ENCODE peak calls at places on chromosomes 13 and 19, in ten cellular contexts. K is K562, J is psoas muscle, G is breast epithelium, R is upper lobe of right lung, D is GM12864, Z is pancreas, X is dorsolateral prefrontal cortex, N is AG09309, I is AG04450. Q is an unnamed sample.

GRCh38 chr13:48393698-48394085 is 19.2 kb downstream of the LPAR6 start:
- DNase-seq in K (no peak), J (no peak), G (no peak), R (no peak), D (no peak), Z (no peak), X (no peak), N (no peak), I (no peak), Q (no peak)

GRCh38 chr19:6425732-6426686 is 1.4 kb upstream of the KHSRP start:
- DNase-seq in K (no peak), J (no peak), G (no peak), R (no peak), D (no peak), Z (no peak), X (no peak), N (no peak), I (no peak), Q (no peak)

GRCh38 chr13:112545866-112546265 is 42.1 kb downstream of the TUBGCP3 start:
- DNase-seq in K (no peak), J (no peak), G (no peak), R (no peak), D (no peak), Z (no peak), X (no peak), N (peak), I (peak), Q (peak)

GRCh38 chr19:30521937-30522336 is 149.8 kb downstream of the ZNF536 start:
- DNase-seq in K (no peak), J (no peak), G (no peak), R (no peak), D (no peak), Z (no peak), X (no peak), N (no peak), I (no peak), Q (no peak)

GRCh38 chr13:68697551-68697950 is 1410.1 kb upstream of the ATXN8OS start:
- DNase-seq in K (peak), J (no peak), G (no peak), R (no peak), D (no peak), Z (no peak), X (no peak), N (no peak), I (no peak), Q (no peak)

GRCh38 chr13:75704942-75705320 is 68.8 kb downstream of the LMO7 start:
- DNase-seq in K (no peak), J (no peak), G (peak), R (peak), D (no peak), Z (peak), X (no peak), N (no peak), I (no peak), Q (no peak)

GRCh38 chr19:10327793-10328192 is 5.5 kb downstream of the RAVER1 start:
- DNase-seq in K (no peak), J (no peak), G (no peak), R (no peak), D (no peak), Z (no peak), X (no peak), N (no peak), I (no peak), Q (no peak)

GRCh38 chr19:51327066-51327985 is 14.6 kb downstream of the VSIG10L start:
- DNase-seq in K (peak), J (no peak), G (no peak), R (peak), D (no peak), Z (no peak), X (no peak), N (no peak), I (no peak), Q (no peak)

GRCh38 chr13:27302643-27303262 is 32.1 kb downstream of the RASL11A start:
- DNase-seq in K (no peak), J (no peak), G (no peak), R (no peak), D (no peak), Z (no peak), X (no peak), N (no peak), I (no peak), Q (no peak)

GRCh38 chr13:22828081-22828480 is 352.7 kb upstream of the SGCG start:
- DNase-seq in K (no peak), J (no peak), G (no peak), R (no peak), D (no peak), Z (no peak), X (no peak), N (no peak), I (no peak), Q (no peak)

GRCh38 chr13:21925720-21926119 is 254.8 kb downstream of the FGF9 start:
- DNase-seq in K (no peak), J (no peak), G (no peak), R (no peak), D (no peak), Z (no peak), X (no peak), N (no peak), I (no peak), Q (no peak)

GRCh38 chr19:6730153-6730804 is 7.1 kb downstream of the GPR108 start:
- DNase-seq in K (peak), J (peak), G (no peak), R (peak), D (no peak), Z (peak), X (peak), N (no peak), I (no peak), Q (no peak)

GRCh38 chr19:56161534-56161933 is 14.3 kb upstream of the GALP start:
- DNase-seq in K (no peak), J (no peak), G (no peak), R (no peak), D (no peak), Z (no peak), X (no peak), N (no peak), I (no peak), Q (no peak)

GRCh38 chr19:7658219-7658686 is 10.6 kb upstream of the RETN start:
- DNase-seq in K (no peak), J (no peak), G (no peak), R (no peak), D (peak), Z (no peak), X (no peak), N (no peak), I (no peak), Q (no peak)

GRCh38 chr13:27928805-27929753 is 9.3 kb downstream of the PDX1 start:
- DNase-seq in K (no peak), J (no peak), G (no peak), R (no peak), D (no peak), Z (no peak), X (no peak), N (no peak), I (no peak), Q (no peak)

GRCh38 chr13:30616927-30617314 is 799 bp upstream of the USPL1 start:
- DNase-seq in K (peak), J (peak), G (peak), R (no peak), D (peak), Z (peak), X (peak), N (peak), I (peak), Q (peak)

GRCh38 chr13:112146073-112146360 is 79.1 kb downstream of the SOX1 start:
- DNase-seq in K (no peak), J (no peak), G (no peak), R (peak), D (no peak), Z (no peak), X (no peak), N (no peak), I (no peak), Q (no peak)

GRCh38 chr13:48231080-48231479 is 1.9 kb upstream of the ITM2B start:
- DNase-seq in K (no peak), J (no peak), G (no peak), R (no peak), D (no peak), Z (no peak), X (no peak), N (no peak), I (no peak), Q (no peak)

GRCh38 chr13:33164331-33164730 is 121.2 kb downstream of the STARD13 start:
- DNase-seq in K (no peak), J (no peak), G (no peak), R (no peak), D (no peak), Z (no peak), X (no peak), N (no peak), I (no peak), Q (no peak)

GRCh38 chr13:30158774-30159445 is 148.4 kb downstream of the KATNAL1 start:
- DNase-seq in K (no peak), J (no peak), G (peak), R (no peak), D (no peak), Z (no peak), X (no peak), N (peak), I (peak), Q (peak)

GRCh38 chr13:48006396-48006795 is 5.3 kb upstream of the SUCLA2 start:
- DNase-seq in K (no peak), J (no peak), G (no peak), R (no peak), D (no peak), Z (no peak), X (no peak), N (peak), I (no peak), Q (no peak)

GRCh38 chr13:109389892-109390345 is 396.5 kb downstream of the IRS2 start:
- DNase-seq in K (no peak), J (no peak), G (no peak), R (no peak), D (no peak), Z (no peak), X (no peak), N (peak), I (no peak), Q (no peak)

GRCh38 chr13:27138457-27139093 is 33.0 kb downstream of the USP12 start:
- DNase-seq in K (peak), J (no peak), G (no peak), R (no peak), D (no peak), Z (no peak), X (no peak), N (no peak), I (no peak), Q (no peak)

GRCh38 chr19:35641515-35642151 is at the start of gene ETV2:
- DNase-seq in K (peak), J (no peak), G (no peak), R (no peak), D (no peak), Z (no peak), X (no peak), N (no peak), I (no peak), Q (no peak)
- H3K4me3 ChIP-seq in K (peak), J (no peak), G (no peak), R (no peak), D (peak), Z (no peak), X (no peak), N (no peak), I (no peak), Q (no peak)

GRCh38 chr13:20703785-20704458 is 423 bp downstream of the IL17D start:
- DNase-seq in K (peak), J (peak), G (peak), R (peak), D (peak), Z (peak), X (peak), N (no peak), I (peak), Q (peak)
- TF ChIP-seq CTCF in K (peak), J (peak), G (no peak), R (peak), D (peak), Z (peak), X (no peak), N (peak), I (peak), Q (peak)

GRCh38 chr19:722553-723101 is 13.9 kb downstream of the PALM start:
- DNase-seq in K (no peak), J (peak), G (no peak), R (no peak), D (no peak), Z (no peak), X (no peak), N (no peak), I (no peak), Q (no peak)
- H3K4me3 ChIP-seq in K (no peak), J (no peak), G (no peak), R (no peak), D (no peak), Z (no peak), X (no peak), N (no peak), I (no peak), Q (no peak)

DNA sequence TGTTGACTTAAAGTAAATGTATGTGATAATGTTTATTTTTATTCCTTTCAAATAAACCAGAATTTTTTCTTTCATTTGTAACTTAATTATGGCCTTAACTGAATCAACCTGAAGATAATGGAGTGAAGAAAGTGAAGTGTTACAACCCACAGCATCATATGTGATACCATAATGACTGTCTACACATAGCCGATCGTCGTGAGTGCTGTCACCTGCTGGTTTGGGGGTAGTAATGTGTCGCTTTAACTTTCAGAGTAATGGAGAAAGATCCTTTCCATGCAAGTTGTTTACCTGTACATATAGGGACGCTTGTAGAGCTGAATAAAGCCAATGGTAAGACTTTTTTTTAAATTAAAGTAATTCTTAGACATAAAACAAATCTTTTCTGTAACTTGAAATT is 9.9 kb downstream of the CDC16 start:
- DNase-seq in K (no peak), J (no peak), G (no peak), R (no peak), D (no peak), Z (no peak), X (no peak), N (no peak), I (no peak), Q (no peak)
- TF ChIP-seq CTCF in K (no peak), J (no peak), G (no peak), R (no peak), D (no peak), Z (no peak), X (no peak), N (no peak), I (no peak), Q (no peak)

DNA sequence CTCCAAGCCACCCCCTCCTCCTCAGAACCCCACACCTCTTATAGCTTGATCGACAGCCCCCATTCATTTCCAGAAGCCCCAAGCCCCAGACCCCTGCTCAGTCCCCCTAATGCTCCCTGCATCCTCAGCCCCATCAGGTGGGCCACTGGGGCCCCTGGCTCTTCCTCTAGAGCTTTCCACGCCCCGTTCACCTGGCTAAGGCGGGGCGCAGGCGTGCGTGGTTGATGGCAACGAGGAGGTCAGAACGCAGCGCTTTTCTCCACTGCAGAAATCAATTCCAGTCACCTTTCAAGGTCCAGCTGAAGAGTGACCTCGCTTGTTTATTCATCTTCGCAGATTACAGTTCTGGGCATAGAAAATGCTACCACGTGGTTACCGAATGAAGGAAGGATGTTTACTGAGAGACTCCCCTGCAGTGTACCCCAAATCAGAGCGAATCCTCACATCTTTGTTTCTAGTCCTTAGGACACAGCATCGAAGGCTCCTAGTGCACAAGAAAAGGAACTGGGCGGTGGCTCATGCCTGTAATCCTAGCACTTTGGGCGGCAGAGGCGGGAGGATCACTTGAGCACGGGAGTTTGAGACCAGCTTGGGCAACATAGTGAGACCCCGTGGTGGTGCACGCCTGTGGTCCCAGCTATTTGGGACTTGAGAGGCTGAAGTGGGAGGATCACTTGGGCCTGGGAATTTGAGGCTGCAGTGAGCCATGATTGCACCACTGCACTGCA is 798 bp upstream of the PBX4 start:
- DNase-seq in K (no peak), J (no peak), G (no peak), R (no peak), D (no peak), Z (no peak), X (no peak), N (no peak), I (no peak), Q (no peak)
- H3K4me3 ChIP-seq in K (peak), J (peak), G (peak), R (no peak), D (peak), Z (peak), X (peak), N (peak), I (peak), Q (peak)

GRCh38 chr13:20908714-20909497 is 6.4 kb upstream of the XPO4 start:
- DNase-seq in K (no peak), J (no peak), G (no peak), R (no peak), D (no peak), Z (no peak), X (no peak), N (no peak), I (no peak), Q (no peak)

GRCh38 chr13:20902438-20903163 is at the start of gene XPO4:
- DNase-seq in K (peak), J (peak), G (peak), R (peak), D (peak), Z (peak), X (peak), N (no peak), I (peak), Q (peak)

GRCh38 chr13:20904908-20905307 is 2.4 kb upstream of the XPO4 start:
- DNase-seq in K (no peak), J (no peak), G (no peak), R (no peak), D (no peak), Z (no peak), X (no peak), N (no peak), I (no peak), Q (no peak)

GRCh38 chr13:20901668-20902437 is 693 bp downstream of the XPO4 start:
- DNase-seq in K (peak), J (peak), G (no peak), R (peak), D (peak), Z (peak), X (no peak), N (no peak), I (no peak), Q (no peak)

GRCh38 chr13:20903164-20903475 is 574 bp upstream of the XPO4 start:
- DNase-seq in K (no peak), J (no peak), G (no peak), R (no peak), D (no peak), Z (no peak), X (no peak), N (no peak), I (no peak), Q (no peak)
- TF ChIP-seq CTCF in K (no peak), J (no peak), G (no peak), R (no peak), D (no peak), Z (no peak), X (no peak), N (no peak), I (no peak), Q (no peak)

GRCh38 chr19:3721131-3721899 is 13.1 kb downstream of the TJP3 start:
- DNase-seq in K (peak), J (peak), G (peak), R (peak), D (no peak), Z (peak), X (peak), N (peak), I (peak), Q (peak)

GRCh38 chr19:3723110-3723488 is 14.9 kb downstream of the TJP3 start:
- DNase-seq in K (no peak), J (no peak), G (no peak), R (no peak), D (no peak), Z (no peak), X (no peak), N (no peak), I (no peak), Q (no peak)

GRCh38 chr19:3721900-3722442 is 13.8 kb downstream of the TJP3 start:
- DNase-seq in K (no peak), J (no peak), G (no peak), R (no peak), D (no peak), Z (no peak), X (no peak), N (no peak), I (no peak), Q (no peak)

GRCh38 chr19:3723883-3724282 is 15.7 kb downstream of the TJP3 start:
- DNase-seq in K (no peak), J (no peak), G (no peak), R (no peak), D (no peak), Z (no peak), X (no peak), N (no peak), I (no peak), Q (no peak)

DNA sequence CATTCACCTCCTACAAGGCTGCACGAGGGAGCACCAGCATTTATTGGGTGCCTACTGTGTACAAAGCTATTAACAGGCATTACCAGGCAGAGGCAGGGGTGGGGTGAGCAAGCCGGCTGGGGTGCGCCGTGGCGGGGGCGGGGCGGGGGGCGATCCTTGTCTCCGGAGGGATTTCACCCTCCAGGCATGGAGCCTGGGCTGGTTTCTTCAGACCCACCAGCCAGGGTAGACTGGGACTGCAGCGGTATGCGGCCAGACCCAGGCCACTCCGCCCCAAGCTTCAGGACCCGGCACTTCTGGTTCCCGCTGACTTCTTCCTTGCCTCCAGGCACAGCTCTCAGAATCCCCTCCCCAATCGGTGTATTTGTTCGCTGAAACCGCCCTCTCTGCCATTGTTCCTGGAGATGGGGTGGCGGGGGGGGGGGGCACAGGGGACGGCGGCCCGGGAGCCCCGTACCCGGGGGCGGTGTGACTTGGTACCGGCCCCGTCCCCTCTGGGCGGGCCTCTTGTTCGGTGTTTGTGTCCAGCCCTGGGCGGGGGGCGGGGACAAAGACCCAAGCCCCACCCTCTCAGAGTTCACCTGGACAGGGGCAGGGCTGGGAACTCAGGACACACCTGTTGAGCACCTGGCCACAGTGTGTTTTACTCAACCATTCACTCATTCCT is 14.4 kb downstream of the TJP3 start:
- DNase-seq in K (no peak), J (no peak), G (no peak), R (no peak), D (no peak), Z (peak), X (no peak), N (no peak), I (no peak), Q (no peak)
- H3K4me3 ChIP-seq in K (no peak), J (no peak), G (peak), R (peak), D (no peak), Z (peak), X (no peak), N (no peak), I (no peak), Q (no peak)

GRCh38 chr13:87287721-87288120 is 383.4 kb upstream of the SLITRK5 start:
- DNase-seq in K (no peak), J (no peak), G (no peak), R (no peak), D (no peak), Z (no peak), X (no peak), N (no peak), I (no peak), Q (no peak)
- TF ChIP-seq CTCF in K (no peak), J (no peak), G (no peak), R (no peak), D (no peak), Z (no peak), X (no peak), N (no peak), I (no peak), Q (no peak)